ENCODE peak calls at places on chromosome 18, in four cellular contexts. Y is DND-41, L is upper lobe of right lung, I is hepatocyte. C is an unnamed sample.

GRCh38 chr18:23977709-23978483 is 36.7 kb upstream of the TTC39C start:
- DNase-seq in Y (peak; percentile 55), I (peak; percentile 5), L (no peak), C (peak; percentile 85)

GRCh38 chr18:7596133-7596532 is 29.0 kb downstream of the PTPRM start:
- DNase-seq in I (no peak), L (no peak), Y (no peak), C (peak; percentile 39)

GRCh38 chr18:37253424-37254255 is 312.0 kb downstream of the CELF4 start:
- DNase-seq in L (peak; percentile 70), Y (no peak), I (peak; percentile 89), C (no peak)

GRCh38 chr18:73669299-73669698 is 478.3 kb downstream of the FBXO15 start:
- DNase-seq in I (no peak), Y (no peak), L (no peak), C (peak; percentile 92)

GRCh38 chr18:6521804-6522418 is 107.2 kb upstream of the L3MBTL4 start:
- DNase-seq in L (no peak), I (peak; percentile 69), Y (peak; percentile 18), C (peak; percentile 40)

GRCh38 chr18:59848002-59848401 is 51.8 kb upstream of the PMAIP1 start:
- DNase-seq in L (no peak), Y (no peak), I (peak; percentile 28), C (no peak)

GRCh38 chr18:51278045-51278649 is 80.7 kb upstream of the MEX3C start:
- DNase-seq in I (peak; percentile 26), L (no peak), Y (peak; percentile 53), C (peak; percentile 10)

GRCh38 chr18:76468345-76469275 is 26.4 kb downstream of the ZNF516 start:
- DNase-seq in L (no peak), Y (no peak), I (no peak), C (no peak)

GRCh38 chr18:23693849-23694248 is 4.6 kb downstream of the LAMA3 start:
- DNase-seq in I (peak; percentile 42), Y (no peak), L (no peak), C (no peak)

GRCh38 chr18:56431551-56431950 is 206.8 kb downstream of the TXNL1 start:
- DNase-seq in I (no peak), Y (no peak), L (no peak), C (no peak)

GRCh38 chr18:50629148-50629631 is 69.3 kb downstream of the MAPK4 start:
- DNase-seq in Y (no peak), I (peak; percentile 38), L (no peak), C (no peak)

GRCh38 chr18:76134631-76135030 is 360.4 kb downstream of the ZNF516 start:
- DNase-seq in Y (peak; percentile 65), L (no peak), I (no peak), C (no peak)

GRCh38 chr18:25061345-25061744 is 290.6 kb downstream of the ZNF521 start:
- DNase-seq in Y (no peak), L (no peak), I (no peak), C (no peak)

GRCh38 chr18:52888014-52888413 is 548.0 kb downstream of the DCC start:
- DNase-seq in I (no peak), L (no peak), Y (no peak), C (no peak)

GRCh38 chr18:23355206-23355605 is 97.9 kb upstream of the RIOK3 start:
- DNase-seq in Y (no peak), I (no peak), L (no peak), C (no peak)

GRCh38 chr18:21735452-21736015 is 5.1 kb upstream of the MIB1 start:
- DNase-seq in Y (no peak), I (peak; percentile 88), L (peak; percentile 73), C (peak; percentile 49)

GRCh38 chr18:24268784-24269550 is 128.7 kb downstream of the OSBPL1A start:
- DNase-seq in L (no peak), I (peak; percentile 17), Y (no peak), C (no peak)

GRCh38 chr18:67010916-67011315 is 407.0 kb upstream of the CDH19 start:
- DNase-seq in L (no peak), I (no peak), Y (no peak), C (no peak)

GRCh38 chr18:7417742-7418141 is 149.4 kb upstream of the PTPRM start:
- DNase-seq in I (peak; percentile 24), L (no peak), Y (no peak), C (no peak)

GRCh38 chr18:75656035-75656434 is 228.5 kb upstream of the SMIM21 start:
- DNase-seq in L (no peak), I (no peak), Y (no peak), C (no peak)

GRCh38 chr18:70121842-70122241 is 83.6 kb downstream of the RTTN start:
- DNase-seq in Y (no peak), L (no peak), I (no peak), C (no peak)

GRCh38 chr18:37270046-37270665 is 295.4 kb downstream of the CELF4 start:
- DNase-seq in Y (peak; percentile 68), L (no peak), I (peak; percentile 84), C (peak; percentile 57)

GRCh38 chr18:21997207-21998143 is 171.9 kb upstream of the GATA6 start:
- DNase-seq in L (no peak), Y (peak; percentile 32), I (peak; percentile 75), C (peak; percentile 56)

DNA sequence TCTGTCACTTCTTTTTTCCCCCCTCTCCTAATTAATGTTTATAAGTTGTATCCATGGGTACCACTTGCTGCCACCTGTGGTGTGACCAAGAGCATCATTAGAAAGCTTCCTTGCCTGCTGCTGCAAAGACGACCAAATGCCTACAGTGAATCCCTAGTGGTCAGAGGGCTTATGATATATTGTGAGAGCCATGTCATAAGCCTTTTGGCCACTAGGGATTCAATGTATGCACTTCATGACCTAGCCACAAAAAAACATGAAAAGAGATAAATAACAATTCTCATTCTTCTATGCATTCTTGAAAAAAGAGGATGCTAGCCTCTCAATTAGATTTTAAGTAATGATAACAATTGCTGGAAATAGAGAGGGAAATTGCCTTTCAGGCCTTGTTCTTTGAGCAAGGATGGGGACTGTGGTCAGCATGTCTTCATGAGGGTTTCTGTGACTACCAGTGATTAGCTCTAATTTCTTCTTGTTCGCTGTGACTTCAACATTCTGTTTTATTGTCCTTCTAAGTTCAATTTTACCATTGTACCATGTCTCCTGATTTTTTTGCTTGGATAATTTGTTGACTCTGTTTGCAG is 435.3 kb downstream of the TGIF1 start:
- DNase-seq in I (no peak), L (no peak), Y (no peak), C (no peak)
- TF ChIP-seq CTCF in I (no peak), L (peak; percentile 8), Y (peak; percentile 9), C (peak; percentile 16)

DNA sequence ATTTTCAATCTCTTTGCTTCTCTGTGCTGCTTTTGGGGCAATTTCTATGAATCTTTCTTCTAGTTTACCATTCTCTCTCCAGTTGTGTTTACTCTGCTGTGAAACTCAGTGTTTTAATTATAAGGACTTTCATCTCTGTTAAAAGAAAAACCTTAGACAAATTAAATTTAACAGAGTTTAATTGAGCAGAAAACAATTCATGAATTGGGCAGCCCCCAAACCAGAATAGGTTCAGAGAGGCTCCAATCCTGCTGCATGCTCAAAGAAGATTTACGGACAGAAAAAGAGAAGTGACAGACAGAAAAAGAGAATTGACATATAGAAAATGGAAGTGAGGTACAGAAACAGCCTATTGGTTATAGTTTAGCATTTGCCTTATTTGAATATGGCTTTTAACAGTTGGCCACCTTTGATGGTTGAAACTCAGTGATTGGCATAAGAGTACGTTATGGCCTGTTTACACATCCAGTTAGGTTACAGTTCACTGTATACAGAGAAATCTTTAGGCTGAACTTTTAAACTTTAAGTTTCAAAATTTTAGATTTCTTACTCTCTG is 120.4 kb downstream of the RNF152 start:
- DNase-seq in I (no peak), L (no peak), Y (no peak), C (no peak)
- H3K4me3 ChIP-seq in I (no peak overlapping the region), L (no peak overlapping the region), Y (no peak overlapping the region), C (no peak overlapping the region)

DNA sequence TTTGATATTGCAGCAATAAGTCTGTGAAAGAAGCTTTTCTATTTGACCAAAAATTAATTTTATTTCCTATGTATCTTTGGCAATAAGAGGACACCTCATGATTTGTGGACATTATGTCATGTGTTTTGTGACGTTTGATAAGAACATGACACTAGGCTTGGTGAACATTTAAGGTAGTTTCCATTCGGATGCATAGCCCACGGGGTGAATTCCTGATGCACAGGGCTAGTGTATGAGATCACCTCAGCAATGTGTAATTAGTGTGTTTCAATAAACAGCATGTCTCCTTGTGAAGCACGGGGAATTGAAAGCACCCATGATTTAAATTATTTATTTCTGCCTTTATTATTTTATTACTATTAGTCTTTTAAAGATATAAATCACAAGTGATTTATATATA is 146.1 kb upstream of the LINC00305 start:
- DNase-seq in Y (no peak), I (no peak), L (no peak), C (no peak)
- TF ChIP-seq CTCF in Y (no peak), I (no peak), L (no peak), C (no peak)

DNA sequence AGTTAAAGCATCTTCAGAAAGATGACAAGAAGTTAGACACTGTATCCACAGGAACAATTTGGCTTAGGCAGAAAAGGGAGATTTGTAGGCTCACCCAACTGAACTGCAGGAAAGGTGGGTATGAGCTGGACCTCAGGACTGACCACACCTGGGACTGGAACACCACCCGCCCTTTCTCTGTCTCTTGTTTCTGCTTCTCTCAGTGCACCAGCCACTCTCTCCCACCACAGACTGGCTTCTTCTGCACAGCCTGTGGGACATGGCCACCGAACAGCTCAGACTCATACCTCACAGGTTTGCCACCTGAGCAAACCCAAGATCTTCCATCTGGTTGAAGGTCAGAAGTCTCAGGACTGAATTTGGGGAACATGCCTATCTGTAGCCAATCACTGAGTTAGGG is 14.2 kb upstream of the MALT1 start:
- DNase-seq in I (no peak), Y (no peak), L (no peak), C (no peak)
- H3K4me3 ChIP-seq in I (no peak overlapping the region), Y (no peak overlapping the region), L (no peak overlapping the region), C (no peak overlapping the region)

GRCh38 chr18:9701604-9702324 is 6.3 kb upstream of the RAB31 start:
- DNase-seq in L (no peak), Y (no peak), I (no peak), C (no peak)
- TF ChIP-seq CTCF in L (no peak), Y (no peak), I (no peak), C (no peak)

GRCh38 chr18:48852292-48852691 is 98.5 kb downstream of the SMAD7 start:
- DNase-seq in I (no peak), Y (no peak), L (no peak), C (no peak)
- H3K4me3 ChIP-seq in I (no peak overlapping the region), Y (no peak overlapping the region), L (no peak overlapping the region), C (no peak overlapping the region)

GRCh38 chr18:31557446-31557845 is 34.2 kb upstream of the TTR start:
- DNase-seq in I (no peak), L (no peak), Y (no peak), C (no peak)

GRCh38 chr18:31554776-31555175 is 36.9 kb upstream of the TTR start:
- DNase-seq in Y (no peak), L (no peak), I (no peak), C (no peak)

GRCh38 chr18:31551883-31552282 is 39.8 kb upstream of the TTR start:
- DNase-seq in I (no peak), Y (no peak), L (no peak), C (no peak)

GRCh38 chr18:31555971-31556747 is 35.5 kb upstream of the TTR start:
- DNase-seq in I (peak; percentile 78), L (no peak), Y (peak; percentile 50), C (peak; percentile 84)

GRCh38 chr18:31553800-31554199 is 37.9 kb upstream of the TTR start:
- DNase-seq in L (no peak), Y (no peak), I (no peak), C (no peak)
- TF ChIP-seq CTCF in L (no peak), Y (no peak), I (no peak), C (peak; percentile 25)

GRCh38 chr18:36124841-36125240 is 4.3 kb downstream of the SLC39A6 start:
- DNase-seq in Y (no peak), L (no peak), I (no peak), C (no peak)
- H3K4me3 ChIP-seq in Y (no peak overlapping the region), L (no peak overlapping the region), I (no peak overlapping the region), C (no peak overlapping the region)

C was measured in fibroblast of the aortic adventitia.